ENCODE peak calls at places on chromosomes 13 and 19, in five cellular contexts. P is astrocyte of the spinal cord, L is T-helper 2 cell, D is RWPE2, F is GM12878. B is an unnamed sample.

GRCh38 chr19:46902402-46902766 is 41.6 kb downstream of the ARHGAP35 start:
- DNase-seq in L (no peak), D (peak), P (no peak), F (no peak), B (no peak)

GRCh38 chr19:3783660-3784584 is 2.3 kb downstream of the MATK start:
- DNase-seq in L (no peak), D (peak), F (no peak), P (no peak), B (peak)

GRCh38 chr13:114140131-114140908 is 7.9 kb upstream of the RASA3 start:
- DNase-seq in L (no peak), F (no peak), P (no peak), D (peak), B (no peak)

GRCh38 chr19:37333457-37333856 is 37.4 kb upstream of the ZNF527 start:
- DNase-seq in F (no peak), P (no peak), D (no peak), L (no peak), B (no peak)

GRCh38 chr13:90889906-90890305 is 457.6 kb upstream of the MIR17HG start:
- DNase-seq in P (no peak), D (no peak), L (no peak), F (no peak), B (no peak)

GRCh38 chr19:7393934-7394508 is 45.3 kb downstream of the ARHGEF18 start:
- DNase-seq in P (no peak), L (no peak), F (no peak), D (no peak), B (no peak)

GRCh38 chr19:42629191-42629590 is 34.5 kb upstream of the CEACAM8 start:
- DNase-seq in P (no peak), L (no peak), D (no peak), F (no peak), B (no peak)

GRCh38 chr19:8071912-8072311 is 19.4 kb downstream of the CCL25 start:
- DNase-seq in F (no peak), L (no peak), D (no peak), P (no peak), B (no peak)

GRCh38 chr19:50493171-50493570 is 16.5 kb upstream of the GARIN5A start:
- DNase-seq in D (no peak), P (no peak), L (no peak), F (no peak), B (no peak)

GRCh38 chr19:10533656-10534386 is 9.9 kb upstream of the ATG4D start:
- DNase-seq in L (no peak), P (peak), F (no peak), D (no peak), B (no peak)

GRCh38 chr19:15251010-15251748 is 18.9 kb upstream of the EPHX3 start:
- DNase-seq in D (no peak), P (peak), F (no peak), L (no peak), B (no peak)

GRCh38 chr19:16951529-16951928 is 62.7 kb downstream of the F2RL3 start:
- DNase-seq in F (no peak), P (no peak), D (no peak), L (no peak), B (no peak)

GRCh38 chr19:49356382-49356781 is 5.8 kb downstream of the TEAD2 start:
- DNase-seq in D (no peak), L (no peak), P (no peak), F (no peak), B (no peak)

GRCh38 chr13:110270507-110270906 is 36.5 kb downstream of the COL4A1 start:
- DNase-seq in P (no peak), F (no peak), L (no peak), D (no peak), B (no peak)

GRCh38 chr13:45101327-45102018 is 18.8 kb upstream of the GTF2F2 start:
- DNase-seq in D (no peak), P (no peak), L (no peak), F (no peak), B (no peak)

B was measured in effector memory CD8-positive, alpha-beta T cell.